ENCODE peak calls at places on chromosomes 4 and X, in five cellular contexts. L is HepG2, C is WTC11, W is A549, M is IMR-90. O is an unnamed sample.

GRCh38 chrX:2894885-2895292 is 34.2 kb downstream of the ARSD start:
- DNase-seq in L (peak), C (no peak), W (peak), M (peak), O (peak)

GRCh38 chrX:3206314-3206713 is 140.1 kb downstream of the MXRA5 start:
- DNase-seq in L (no peak), C (no peak), W (no peak), M (no peak), O (no peak)

GRCh38 chr4:38046735-38047487 is 86.7 kb downstream of the PTTG2 start:
- DNase-seq in L (no peak), C (peak), W (no peak), M (peak), O (no peak)

GRCh38 chr4:155694100-155694785 is 27.6 kb downstream of the GUCY1A1 start:
- DNase-seq in L (no peak), C (no peak), W (no peak), M (no peak), O (no peak)

GRCh38 chr4:184860018-184860530 is 34.3 kb upstream of the ACSL1 start:
- DNase-seq in L (no peak), C (no peak), W (no peak), M (no peak), O (no peak)

GRCh38 chrX:108199691-108200090 is 108.1 kb downstream of the ATG4A start:
- DNase-seq in L (peak), C (peak), W (peak), M (peak), O (peak)

GRCh38 chr4:1193206-1194027 is 21.0 kb upstream of the SPON2 start:
- DNase-seq in L (no peak), C (peak), W (no peak), M (no peak), O (peak)

GRCh38 chr4:165440415-165440882 is 61.6 kb downstream of the CPE start:
- DNase-seq in L (peak), C (no peak), W (peak), M (peak), O (peak)

GRCh38 chrX:55451125-55451524 is 802 bp upstream of the MAGEH1 start:
- DNase-seq in L (no peak), C (no peak), W (no peak), M (no peak), O (no peak)

GRCh38 chr4:37661643-37662221 is 24.4 kb downstream of the RELL1 start:
- DNase-seq in L (no peak), C (no peak), W (no peak), M (peak), O (no peak)

GRCh38 chr4:120704529-120704928 is 218.0 kb downstream of the PRDM5 start:
- DNase-seq in L (no peak), C (no peak), W (no peak), M (no peak), O (no peak)

GRCh38 chrX:78437621-78438020 is 110.2 kb upstream of the CYSLTR1 start:
- DNase-seq in L (no peak), C (no peak), W (no peak), M (no peak), O (no peak)

GRCh38 chrX:34218063-34218462 is 85.9 kb upstream of the FAM47A start:
- DNase-seq in L (no peak), C (no peak), W (no peak), M (no peak), O (no peak)

GRCh38 chr4:39664828-39665731 is 26.4 kb upstream of the SMIM14 start:
- DNase-seq in L (peak), C (no peak), W (peak), M (peak), O (no peak)
- TF ChIP-seq USF2 in L (no peak), C (no peak), W (no peak), M (no peak), O (no peak)

GRCh38 chr4:133320576-133321170 is 171.6 kb downstream of the PCDH10 start:
- DNase-seq in L (peak), C (no peak), W (peak), M (peak), O (peak)
- TF ChIP-seq USF2 in L (no peak), C (no peak), W (no peak), M (no peak), O (no peak)

DNA sequence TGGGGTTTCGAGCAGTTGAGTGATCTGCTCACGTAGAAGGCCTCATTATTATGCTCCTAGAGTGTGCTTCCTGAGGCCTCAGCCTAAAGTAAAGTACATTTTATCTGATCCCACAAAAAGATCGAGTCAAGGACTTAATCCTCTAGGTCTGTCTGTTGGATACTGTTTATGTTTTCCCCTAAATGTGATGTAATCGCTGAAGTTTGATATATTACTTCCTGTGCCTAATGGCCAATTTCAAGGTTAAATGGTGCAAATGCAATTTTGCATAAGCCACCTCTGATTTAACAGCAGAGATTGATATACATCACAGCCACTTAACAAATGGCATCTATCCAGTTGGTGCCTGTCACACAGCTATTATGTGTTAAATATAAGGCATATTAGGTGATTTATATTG is 19.4 kb upstream of the SERTM2 start:
- DNase-seq in L (no peak), C (no peak), W (no peak), M (no peak), O (peak)
- TF ChIP-seq USF2 in L (no peak), C (no peak), W (no peak), M (no peak), O (no peak)

GRCh38 chr4:148530114-148530513 is 87.9 kb upstream of the NR3C2 start:
- DNase-seq in L (no peak), C (no peak), W (no peak), M (peak), O (no peak)
- TF ChIP-seq USF2 in L (no peak), C (no peak), W (no peak), M (no peak), O (no peak)

GRCh38 chr4:98446499-98447375 is 185.6 kb downstream of the RAP1GDS1 start:
- DNase-seq in L (no peak), C (no peak), W (no peak), M (peak), O (no peak)
- TF ChIP-seq USF2 in L (no peak), C (no peak), W (no peak), M (no peak), O (no peak)

DNA sequence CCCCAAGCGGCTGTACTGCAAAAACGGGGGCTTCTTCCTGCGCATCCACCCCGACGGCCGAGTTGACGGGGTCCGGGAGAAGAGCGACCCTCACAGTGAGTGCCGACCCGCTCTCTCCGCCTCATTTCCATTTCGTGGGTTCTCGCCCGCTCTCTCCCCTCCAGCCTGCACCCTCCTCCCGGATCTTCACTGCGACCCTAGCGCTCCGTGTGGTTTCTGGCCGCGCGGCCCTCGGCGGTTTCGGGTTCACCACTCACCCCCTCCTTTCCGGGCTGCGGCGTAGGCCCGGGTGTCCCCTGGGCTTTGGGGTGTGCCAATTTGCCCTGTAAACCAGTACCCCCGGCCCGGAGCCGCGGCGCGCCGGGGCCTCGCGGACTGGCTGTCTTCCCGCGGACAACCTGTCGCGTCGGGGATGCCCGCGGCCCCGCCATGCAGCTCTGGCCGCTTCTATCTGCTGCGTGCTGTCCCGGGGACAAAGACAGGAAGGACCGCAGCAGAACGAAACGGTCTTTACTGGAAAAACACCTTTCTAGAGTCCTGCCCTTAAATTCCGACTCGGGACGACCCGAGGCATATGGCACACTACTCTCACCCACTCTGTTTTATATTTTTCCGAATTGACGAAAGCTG is 742 bp downstream of the FGF2 start:
- DNase-seq in L (no peak), C (peak), W (no peak), M (peak), O (peak)
- TF ChIP-seq USF2 in L (no peak), C (no peak), W (no peak), M (no peak), O (no peak)

O was measured in SK-N-SH.